ENCODE peak calls at places on chromosome X, in five cellular contexts. One of them, this sample, is unnamed.
A peak's percentile ranks its signal among the peaks of the same experiment; 100 is the strongest.

GRCh38 chrX:136689441-136689840 is 41.5 kb downstream of the CD40LG start:
- DNase-seq in endothelial cell of umbilical vein: no peak
- DNase-seq in fibroblast of lung: peak; percentile 66
- DNase-seq in heart right ventricle: no peak
- DNase-seq in suprapubic skin: no peak
- DNase-seq in this sample: no peak

GRCh38 chrX:78322863-78323262 is 4.5 kb downstream of the CYSLTR1 start:
- DNase-seq in heart right ventricle: no peak
- DNase-seq in endothelial cell of umbilical vein: no peak
- DNase-seq in suprapubic skin: no peak
- DNase-seq in fibroblast of lung: no peak
- DNase-seq in this sample: no peak

GRCh38 chrX:44042731-44043130 is 69.5 kb upstream of the NDP start:
- DNase-seq in fibroblast of lung: peak; percentile 65
- DNase-seq in endothelial cell of umbilical vein: no peak
- DNase-seq in heart right ventricle: peak; percentile 3
- DNase-seq in suprapubic skin: no peak
- DNase-seq in this sample: no peak

GRCh38 chrX:141701081-141701480 is 2.5 kb upstream of the SPANXD start:
- DNase-seq in fibroblast of lung: peak; percentile 64
- DNase-seq in suprapubic skin: no peak
- DNase-seq in endothelial cell of umbilical vein: no peak
- DNase-seq in heart right ventricle: no peak
- DNase-seq in this sample: no peak

GRCh38 chrX:13506574-13506973 is 62.8 kb upstream of the EGFL6 start:
- DNase-seq in heart right ventricle: peak; percentile 18
- DNase-seq in fibroblast of lung: peak; percentile 37
- DNase-seq in endothelial cell of umbilical vein: peak; percentile 34
- DNase-seq in suprapubic skin: no peak
- DNase-seq in this sample: no peak

GRCh38 chrX:53280703-53281320 is 572 bp downstream of the IQSEC2 start:
- DNase-seq in suprapubic skin: no peak
- DNase-seq in heart right ventricle: peak; percentile 17
- DNase-seq in fibroblast of lung: peak; percentile 63
- DNase-seq in endothelial cell of umbilical vein: peak; percentile 32
- DNase-seq in this sample: no peak

GRCh38 chrX:3713225-3713936 is at the start of gene PRKX:
- DNase-seq in suprapubic skin: no peak
- DNase-seq in endothelial cell of umbilical vein: peak; percentile 43
- DNase-seq in heart right ventricle: peak; percentile 26
- DNase-seq in fibroblast of lung: peak; percentile 52
- DNase-seq in this sample: peak; percentile 89

GRCh38 chrX:53831662-53832635 is 145.4 kb upstream of the HUWE1 start:
- DNase-seq in heart right ventricle: peak; percentile 3
- DNase-seq in endothelial cell of umbilical vein: peak; percentile 44
- DNase-seq in fibroblast of lung: peak; percentile 16
- DNase-seq in suprapubic skin: no peak
- DNase-seq in this sample: no peak

GRCh38 chrX:131746491-131746968 is 202.7 kb downstream of the OR13H1 start:
- DNase-seq in fibroblast of lung: peak; percentile 67
- DNase-seq in heart right ventricle: peak; percentile 8
- DNase-seq in endothelial cell of umbilical vein: no peak
- DNase-seq in suprapubic skin: no peak
- DNase-seq in this sample: peak; percentile 77

GRCh38 chrX:22399793-22400192 is 127.1 kb downstream of the CBLL2 start:
- DNase-seq in fibroblast of lung: peak; percentile 58
- DNase-seq in endothelial cell of umbilical vein: no peak
- DNase-seq in heart right ventricle: no peak
- DNase-seq in suprapubic skin: no peak
- DNase-seq in this sample: no peak

GRCh38 chrX:150547511-150548115 is 20.8 kb upstream of the MTM1 start:
- DNase-seq in endothelial cell of umbilical vein: peak; percentile 47
- DNase-seq in heart right ventricle: peak; percentile 57
- DNase-seq in fibroblast of lung: peak; percentile 57
- DNase-seq in suprapubic skin: peak; percentile 81
- DNase-seq in this sample: peak; percentile 78

GRCh38 chrX:44234116-44234515 is 109.4 kb downstream of the EFHC2 start:
- DNase-seq in fibroblast of lung: no peak
- DNase-seq in endothelial cell of umbilical vein: no peak
- DNase-seq in heart right ventricle: no peak
- DNase-seq in suprapubic skin: no peak
- DNase-seq in this sample: no peak

GRCh38 chrX:28189011-28189410 is 207.8 kb upstream of the DCAF8L1 start:
- DNase-seq in suprapubic skin: no peak
- DNase-seq in endothelial cell of umbilical vein: peak; percentile 67
- DNase-seq in fibroblast of lung: peak; percentile 90
- DNase-seq in heart right ventricle: no peak
- DNase-seq in this sample: no peak

GRCh38 chrX:148634591-148634990 is 134.2 kb downstream of the AFF2 start:
- DNase-seq in fibroblast of lung: no peak
- DNase-seq in endothelial cell of umbilical vein: no peak
- DNase-seq in heart right ventricle: no peak
- DNase-seq in suprapubic skin: no peak
- DNase-seq in this sample: no peak

GRCh38 chrX:4358577-4358976 is 645.1 kb upstream of the PRKX start:
- DNase-seq in fibroblast of lung: no peak
- DNase-seq in endothelial cell of umbilical vein: no peak
- DNase-seq in suprapubic skin: no peak
- DNase-seq in heart right ventricle: no peak
- DNase-seq in this sample: no peak

GRCh38 chrX:77572322-77572721 is 125.1 kb downstream of the FGF16 start:
- DNase-seq in suprapubic skin: no peak
- DNase-seq in endothelial cell of umbilical vein: no peak
- DNase-seq in fibroblast of lung: peak; percentile 21
- DNase-seq in heart right ventricle: no peak
- DNase-seq in this sample: no peak

GRCh38 chrX:104315555-104315954 is 60.8 kb upstream of the ESX1 start:
- DNase-seq in heart right ventricle: no peak
- DNase-seq in endothelial cell of umbilical vein: peak; percentile 61
- DNase-seq in fibroblast of lung: peak; percentile 79
- DNase-seq in suprapubic skin: no peak
- DNase-seq in this sample: no peak

GRCh38 chrX:23699636-23700194 is 32.4 kb downstream of the PRDX4 start:
- DNase-seq in suprapubic skin: no peak
- DNase-seq in fibroblast of lung: peak; percentile 22
- DNase-seq in heart right ventricle: peak; percentile 9
- DNase-seq in endothelial cell of umbilical vein: no peak
- DNase-seq in this sample: no peak

GRCh38 chrX:153731845-153732215 is 7.2 kb downstream of the ABCD1 start:
- DNase-seq in heart right ventricle: no peak
- DNase-seq in fibroblast of lung: no peak
- DNase-seq in suprapubic skin: no peak
- DNase-seq in endothelial cell of umbilical vein: no peak
- DNase-seq in this sample: no peak
- H3K9me3 ChIP-seq in heart right ventricle: peaks cover 8% of the 10 kb centered on the region
- H3K9me3 ChIP-seq in fibroblast of lung: no peaks in the 10 kb centered on the region
- H3K9me3 ChIP-seq in suprapubic skin: no peaks in the 10 kb centered on the region
- H3K9me3 ChIP-seq in endothelial cell of umbilical vein: no peaks in the 10 kb centered on the region
- H3K9me3 ChIP-seq in this sample: no peaks in the 10 kb centered on the region

DNA sequence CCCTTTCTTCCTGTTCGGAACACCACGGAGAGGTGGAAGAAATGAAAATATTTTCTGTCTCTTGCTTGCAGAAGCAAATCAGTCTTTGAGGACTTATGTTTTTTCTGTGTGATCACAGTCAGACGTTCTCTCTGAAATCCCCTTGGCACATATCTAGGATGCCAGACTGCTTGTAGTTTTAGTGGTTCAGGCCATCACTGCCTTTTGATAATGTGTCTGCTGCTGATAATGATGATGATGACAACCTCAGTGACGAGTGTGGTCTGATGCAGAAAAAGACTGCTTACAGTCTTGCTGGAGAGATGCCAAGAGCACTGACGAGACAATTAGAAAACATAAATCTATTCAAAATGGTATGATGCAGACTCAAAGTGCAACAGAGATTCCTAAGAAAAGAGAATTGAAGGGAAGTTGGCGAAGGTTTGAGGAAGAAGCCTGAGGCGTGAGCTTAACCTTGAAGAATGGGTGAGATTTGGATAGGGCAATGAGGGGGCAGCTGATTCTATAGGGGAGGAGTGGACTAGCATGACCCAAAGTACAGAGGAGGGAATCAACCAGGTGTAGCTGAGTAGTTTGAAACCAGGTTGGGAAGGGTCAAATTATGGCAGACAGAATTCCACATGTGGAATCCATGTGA is 7.9 kb downstream of the RAB33A start:
- DNase-seq in suprapubic skin: no peak
- DNase-seq in endothelial cell of umbilical vein: peak; percentile 32
- DNase-seq in fibroblast of lung: peak; percentile 27
- DNase-seq in heart right ventricle: no peak
- DNase-seq in this sample: no peak
- H3K4me3 ChIP-seq in suprapubic skin: no peak overlapping the region
- H3K4me3 ChIP-seq in endothelial cell of umbilical vein: no peak overlapping the region
- H3K4me3 ChIP-seq in fibroblast of lung: no peak overlapping the region
- H3K4me3 ChIP-seq in heart right ventricle: no peak overlapping the region
- H3K4me3 ChIP-seq in this sample: no peak overlapping the region

GRCh38 chrX:51456814-51457213 is 39.6 kb downstream of the NUDT11 start:
- DNase-seq in suprapubic skin: no peak
- DNase-seq in endothelial cell of umbilical vein: no peak
- DNase-seq in fibroblast of lung: peak; percentile 1
- DNase-seq in heart right ventricle: no peak
- DNase-seq in this sample: no peak
- TF ChIP-seq CTCF in suprapubic skin: no peak
- TF ChIP-seq CTCF in endothelial cell of umbilical vein: no peak
- TF ChIP-seq CTCF in fibroblast of lung: no peak
- TF ChIP-seq CTCF in heart right ventricle: no peak
- TF ChIP-seq CTCF in this sample: no peak

DNA sequence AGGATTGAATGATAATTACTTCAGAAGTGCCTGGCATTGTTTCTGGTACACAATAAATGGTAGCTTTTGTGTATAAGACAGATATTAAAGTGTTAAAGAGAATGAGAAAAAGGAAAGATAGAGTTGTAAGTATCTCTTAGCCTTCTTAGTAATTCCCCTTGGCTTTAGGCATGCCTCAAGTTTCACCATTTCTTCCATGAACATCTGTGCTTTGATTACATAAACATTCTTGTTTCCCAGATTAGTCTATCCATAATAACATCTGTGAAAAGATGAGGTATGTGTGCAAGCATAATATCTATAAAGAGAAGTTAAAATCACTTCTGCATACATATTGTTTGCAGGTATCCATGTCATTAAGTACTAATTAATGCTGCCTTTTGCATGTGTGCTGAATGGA is 230.9 kb upstream of the TEX13A start:
- DNase-seq in endothelial cell of umbilical vein: no peak
- DNase-seq in fibroblast of lung: no peak
- DNase-seq in heart right ventricle: no peak
- DNase-seq in suprapubic skin: no peak
- DNase-seq in this sample: no peak
- H3K9me3 ChIP-seq in endothelial cell of umbilical vein: no peaks in the 10 kb centered on the region
- H3K9me3 ChIP-seq in fibroblast of lung: no peaks in the 10 kb centered on the region
- H3K9me3 ChIP-seq in heart right ventricle: no peaks in the 10 kb centered on the region
- H3K9me3 ChIP-seq in suprapubic skin: no peaks in the 10 kb centered on the region
- H3K9me3 ChIP-seq in this sample: no peaks in the 10 kb centered on the region

GRCh38 chrX:25009407-25009806 is 6.4 kb downstream of the ARX start:
- DNase-seq in fibroblast of lung: no peak
- DNase-seq in suprapubic skin: no peak
- DNase-seq in heart right ventricle: no peak
- DNase-seq in endothelial cell of umbilical vein: no peak
- DNase-seq in this sample: no peak

GRCh38 chrX:25012793-25013592 is 2.8 kb downstream of the ARX start:
- DNase-seq in endothelial cell of umbilical vein: no peak
- DNase-seq in fibroblast of lung: no peak
- DNase-seq in heart right ventricle: no peak
- DNase-seq in suprapubic skin: no peak
- DNase-seq in this sample: no peak

GRCh38 chrX:25012433-25012735 is 3.4 kb downstream of the ARX start:
- DNase-seq in heart right ventricle: no peak
- DNase-seq in fibroblast of lung: no peak
- DNase-seq in endothelial cell of umbilical vein: no peak
- DNase-seq in suprapubic skin: no peak
- DNase-seq in this sample: no peak

GRCh38 chrX:25011589-25012432 is 4.0 kb downstream of the ARX start:
- DNase-seq in suprapubic skin: no peak
- DNase-seq in endothelial cell of umbilical vein: no peak
- DNase-seq in heart right ventricle: no peak
- DNase-seq in fibroblast of lung: no peak
- DNase-seq in this sample: no peak

GRCh38 chrX:25010784-25011588 is 4.8 kb downstream of the ARX start:
- DNase-seq in endothelial cell of umbilical vein: no peak
- DNase-seq in suprapubic skin: no peak
- DNase-seq in fibroblast of lung: no peak
- DNase-seq in heart right ventricle: no peak
- DNase-seq in this sample: no peak
- H3K4me3 ChIP-seq in endothelial cell of umbilical vein: no peak overlapping the region
- H3K4me3 ChIP-seq in suprapubic skin: no peak overlapping the region
- H3K4me3 ChIP-seq in fibroblast of lung: no peak overlapping the region
- H3K4me3 ChIP-seq in heart right ventricle: no peak overlapping the region
- H3K4me3 ChIP-seq in this sample: no peak overlapping the region

DNA sequence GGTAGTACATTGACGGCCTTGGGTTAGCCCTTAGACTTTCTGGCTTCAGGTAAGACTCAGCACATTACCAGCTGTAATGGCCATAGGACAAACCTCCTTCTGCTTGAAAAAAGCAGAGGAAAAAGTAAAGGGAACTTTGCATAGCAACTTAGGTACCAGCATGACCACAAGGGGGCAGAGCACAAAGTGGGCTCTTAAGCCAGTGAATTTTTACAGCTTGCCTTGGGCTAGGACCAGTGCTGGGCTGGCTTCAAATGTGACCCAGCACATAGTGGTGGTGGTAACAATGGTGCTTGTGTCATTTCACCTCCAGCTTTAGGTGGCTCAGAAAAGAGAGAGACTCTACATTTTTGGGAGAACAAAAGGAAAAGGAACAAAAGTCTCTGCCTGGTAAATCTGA is 66.1 kb downstream of the KLHL4 start:
- DNase-seq in endothelial cell of umbilical vein: peak; percentile 33
- DNase-seq in fibroblast of lung: no peak
- DNase-seq in heart right ventricle: no peak
- DNase-seq in suprapubic skin: no peak
- DNase-seq in this sample: no peak
- TF ChIP-seq CTCF in endothelial cell of umbilical vein: peak; percentile 42
- TF ChIP-seq CTCF in fibroblast of lung: no peak
- TF ChIP-seq CTCF in heart right ventricle: peak; percentile 33
- TF ChIP-seq CTCF in suprapubic skin: no peak
- TF ChIP-seq CTCF in this sample: no peak

GRCh38 chrX:155993421-155993820 is 4.1 kb upstream of the IL9R start:
- DNase-seq in suprapubic skin: no peak
- DNase-seq in heart right ventricle: no peak
- DNase-seq in fibroblast of lung: no peak
- DNase-seq in endothelial cell of umbilical vein: no peak
- DNase-seq in this sample: no peak
- H3K9me3 ChIP-seq in suprapubic skin: no peaks in the 10 kb centered on the region
- H3K9me3 ChIP-seq in heart right ventricle: no peaks in the 10 kb centered on the region
- H3K9me3 ChIP-seq in fibroblast of lung: no peaks in the 10 kb centered on the region
- H3K9me3 ChIP-seq in endothelial cell of umbilical vein: no peaks in the 10 kb centered on the region
- H3K9me3 ChIP-seq in this sample: no peaks in the 10 kb centered on the region

This sample was measured in left lung.